ENCODE peak calls at places on chromosomes 1 and 21, in nine cellular contexts. One of them, this sample, is unnamed.

GRCh38 chr1:161702250-161702649 is 4.8 kb upstream of the FCRLA start:
- DNase-seq in left ventricle myocardium inferior: no peak
- DNase-seq in ovary: no peak
- DNase-seq in ascending aorta: no peak
- DNase-seq in psoas muscle: no peak
- DNase-seq in Peyer's patch: no peak
- DNase-seq in heart right ventricle: no peak
- DNase-seq in Panc1: no peak
- DNase-seq in fibroblast of lung: no peak
- DNase-seq in this sample: no peak

GRCh38 chr1:211517006-211517405 is 25.0 kb upstream of the RD3 start:
- DNase-seq in left ventricle myocardium inferior: no peak
- DNase-seq in ovary: no peak
- DNase-seq in ascending aorta: no peak
- DNase-seq in psoas muscle: no peak
- DNase-seq in Peyer's patch: no peak
- DNase-seq in heart right ventricle: no peak
- DNase-seq in Panc1: no peak
- DNase-seq in fibroblast of lung: no peak
- DNase-seq in this sample: no peak

GRCh38 chr21:25670726-25671125 is 31.7 kb downstream of the JAM2 start:
- DNase-seq in left ventricle myocardium inferior: no peak
- DNase-seq in ovary: no peak
- DNase-seq in ascending aorta: no peak
- DNase-seq in psoas muscle: no peak
- DNase-seq in Peyer's patch: no peak
- DNase-seq in heart right ventricle: no peak
- DNase-seq in Panc1: no peak
- DNase-seq in fibroblast of lung: peak; percentile 60
- DNase-seq in this sample: no peak

GRCh38 chr1:221217029-221217428 is 337.8 kb downstream of the HLX start:
- DNase-seq in left ventricle myocardium inferior: peak; percentile 32
- DNase-seq in ovary: no peak
- DNase-seq in ascending aorta: peak; percentile 77
- DNase-seq in psoas muscle: no peak
- DNase-seq in Peyer's patch: no peak
- DNase-seq in heart right ventricle: no peak
- DNase-seq in Panc1: no peak
- DNase-seq in fibroblast of lung: peak; percentile 9
- DNase-seq in this sample: no peak

GRCh38 chr1:173887627-173888026 is 19.4 kb downstream of the ZBTB37 start:
- DNase-seq in left ventricle myocardium inferior: no peak
- DNase-seq in ovary: no peak
- DNase-seq in ascending aorta: no peak
- DNase-seq in psoas muscle: no peak
- DNase-seq in Peyer's patch: no peak
- DNase-seq in heart right ventricle: no peak
- DNase-seq in Panc1: no peak
- DNase-seq in fibroblast of lung: no peak
- DNase-seq in this sample: no peak

GRCh38 chr1:115672224-115673009 is 30.6 kb downstream of the VANGL1 start:
- DNase-seq in left ventricle myocardium inferior: no peak
- DNase-seq in ovary: no peak
- DNase-seq in ascending aorta: no peak
- DNase-seq in psoas muscle: no peak
- DNase-seq in Peyer's patch: no peak
- DNase-seq in heart right ventricle: no peak
- DNase-seq in Panc1: no peak
- DNase-seq in fibroblast of lung: no peak
- DNase-seq in this sample: no peak

GRCh38 chr1:8027748-8028631 is 1.9 kb upstream of the ERRFI1 start:
- DNase-seq in left ventricle myocardium inferior: no peak
- DNase-seq in ovary: no peak
- DNase-seq in ascending aorta: peak; percentile 68
- DNase-seq in psoas muscle: no peak
- DNase-seq in Peyer's patch: no peak
- DNase-seq in heart right ventricle: no peak
- DNase-seq in Panc1: no peak
- DNase-seq in fibroblast of lung: peak; percentile 92
- DNase-seq in this sample: no peak

GRCh38 chr1:110233861-110234260 is 23.7 kb downstream of the KCNC4 start:
- DNase-seq in left ventricle myocardium inferior: no peak
- DNase-seq in ovary: peak; percentile 14
- DNase-seq in ascending aorta: no peak
- DNase-seq in psoas muscle: no peak
- DNase-seq in Peyer's patch: no peak
- DNase-seq in heart right ventricle: no peak
- DNase-seq in Panc1: no peak
- DNase-seq in fibroblast of lung: no peak
- DNase-seq in this sample: no peak

GRCh38 chr1:55827350-55827749 is 612.2 kb upstream of the USP24 start:
- DNase-seq in left ventricle myocardium inferior: no peak
- DNase-seq in ovary: no peak
- DNase-seq in ascending aorta: no peak
- DNase-seq in psoas muscle: no peak
- DNase-seq in Peyer's patch: no peak
- DNase-seq in heart right ventricle: no peak
- DNase-seq in Panc1: no peak
- DNase-seq in fibroblast of lung: peak; percentile 97
- DNase-seq in this sample: no peak

GRCh38 chr1:91885716-91886506 is at the start of gene TGFBR3:
- DNase-seq in left ventricle myocardium inferior: peak; percentile 94
- DNase-seq in ovary: peak; percentile 98
- DNase-seq in ascending aorta: peak; percentile 95
- DNase-seq in psoas muscle: peak; percentile 97
- DNase-seq in Peyer's patch: peak; percentile 53
- DNase-seq in heart right ventricle: peak; percentile 96
- DNase-seq in Panc1: no peak
- DNase-seq in fibroblast of lung: peak; percentile 90
- DNase-seq in this sample: peak; percentile 52

GRCh38 chr1:167940264-167940663 is 3.4 kb upstream of the MPC2 start:
- DNase-seq in left ventricle myocardium inferior: no peak
- DNase-seq in ovary: no peak
- DNase-seq in ascending aorta: no peak
- DNase-seq in psoas muscle: no peak
- DNase-seq in Peyer's patch: no peak
- DNase-seq in heart right ventricle: no peak
- DNase-seq in Panc1: no peak
- DNase-seq in fibroblast of lung: no peak
- DNase-seq in this sample: no peak

GRCh38 chr1:18739408-18739807 is 108.8 kb downstream of the PAX7 start:
- DNase-seq in left ventricle myocardium inferior: no peak
- DNase-seq in ovary: no peak
- DNase-seq in ascending aorta: no peak
- DNase-seq in psoas muscle: no peak
- DNase-seq in Peyer's patch: no peak
- DNase-seq in heart right ventricle: no peak
- DNase-seq in Panc1: no peak
- DNase-seq in fibroblast of lung: no peak
- DNase-seq in this sample: no peak

GRCh38 chr1:66294692-66295384 is 239.1 kb upstream of the SGIP1 start:
- DNase-seq in left ventricle myocardium inferior: no peak
- DNase-seq in ovary: no peak
- DNase-seq in ascending aorta: no peak
- DNase-seq in psoas muscle: no peak
- DNase-seq in Peyer's patch: no peak
- DNase-seq in heart right ventricle: no peak
- DNase-seq in Panc1: no peak
- DNase-seq in fibroblast of lung: peak; percentile 78
- DNase-seq in this sample: no peak

GRCh38 chr1:170660874-170661645 is 2.9 kb upstream of the PRRX1 start:
- DNase-seq in left ventricle myocardium inferior: no peak
- DNase-seq in ovary: peak; percentile 63
- DNase-seq in ascending aorta: no peak
- DNase-seq in psoas muscle: peak; percentile 60
- DNase-seq in Peyer's patch: no peak
- DNase-seq in heart right ventricle: peak; percentile 28
- DNase-seq in Panc1: no peak
- DNase-seq in fibroblast of lung: peak; percentile 42
- DNase-seq in this sample: no peak

GRCh38 chr1:189567890-189568289 is 909.8 kb downstream of the BRINP3 start:
- DNase-seq in left ventricle myocardium inferior: no peak
- DNase-seq in ovary: no peak
- DNase-seq in ascending aorta: no peak
- DNase-seq in psoas muscle: no peak
- DNase-seq in Peyer's patch: no peak
- DNase-seq in heart right ventricle: no peak
- DNase-seq in Panc1: no peak
- DNase-seq in fibroblast of lung: no peak
- DNase-seq in this sample: no peak

GRCh38 chr1:246067432-246068021 is 439.6 kb downstream of the SMYD3 start:
- DNase-seq in left ventricle myocardium inferior: no peak
- DNase-seq in ovary: no peak
- DNase-seq in ascending aorta: no peak
- DNase-seq in psoas muscle: no peak
- DNase-seq in Peyer's patch: no peak
- DNase-seq in heart right ventricle: no peak
- DNase-seq in Panc1: no peak
- DNase-seq in fibroblast of lung: peak; percentile 35
- DNase-seq in this sample: no peak

GRCh38 chr1:110948038-110948810 is 15.5 kb downstream of the LRIF1 start:
- DNase-seq in left ventricle myocardium inferior: no peak
- DNase-seq in ovary: no peak
- DNase-seq in ascending aorta: no peak
- DNase-seq in psoas muscle: no peak
- DNase-seq in Peyer's patch: no peak
- DNase-seq in heart right ventricle: no peak
- DNase-seq in Panc1: peak; percentile 7
- DNase-seq in fibroblast of lung: peak; percentile 45
- DNase-seq in this sample: no peak

GRCh38 chr1:831522-831921 is 92.2 kb upstream of the SAMD11 start:
- DNase-seq in left ventricle myocardium inferior: no peak
- DNase-seq in ovary: no peak
- DNase-seq in ascending aorta: no peak
- DNase-seq in psoas muscle: no peak
- DNase-seq in Peyer's patch: no peak
- DNase-seq in heart right ventricle: no peak
- DNase-seq in Panc1: no peak
- DNase-seq in fibroblast of lung: no peak
- DNase-seq in this sample: no peak

GRCh38 chr1:35557611-35558373 is at the start of gene NCDN:
- DNase-seq in left ventricle myocardium inferior: peak; percentile 98
- DNase-seq in ovary: peak; percentile 96
- DNase-seq in ascending aorta: peak; percentile 99
- DNase-seq in psoas muscle: peak; percentile 98
- DNase-seq in Peyer's patch: peak; percentile 96
- DNase-seq in heart right ventricle: peak; percentile 96
- DNase-seq in Panc1: peak; percentile 81
- DNase-seq in fibroblast of lung: peak; percentile 98
- DNase-seq in this sample: peak; percentile 92

GRCh38 chr1:35557118-35557610 is at the start of gene KIAA0319L:
- DNase-seq in left ventricle myocardium inferior: peak; percentile 90
- DNase-seq in ovary: no peak
- DNase-seq in ascending aorta: peak; percentile 94
- DNase-seq in psoas muscle: peak; percentile 94
- DNase-seq in Peyer's patch: peak; percentile 89
- DNase-seq in heart right ventricle: peak; percentile 89
- DNase-seq in Panc1: peak; percentile 71
- DNase-seq in fibroblast of lung: no peak
- DNase-seq in this sample: peak; percentile 44

GRCh38 chr1:35560256-35561225 is 2.9 kb downstream of the NCDN start:
- DNase-seq in left ventricle myocardium inferior: peak; percentile 78
- DNase-seq in ovary: peak; percentile 47
- DNase-seq in ascending aorta: no peak
- DNase-seq in psoas muscle: peak; percentile 90
- DNase-seq in Peyer's patch: no peak
- DNase-seq in heart right ventricle: peak; percentile 77
- DNase-seq in Panc1: no peak
- DNase-seq in fibroblast of lung: no peak
- DNase-seq in this sample: no peak

GRCh38 chr1:35559317-35559944 is 1.8 kb downstream of the NCDN start:
- DNase-seq in left ventricle myocardium inferior: no peak
- DNase-seq in ovary: no peak
- DNase-seq in ascending aorta: no peak
- DNase-seq in psoas muscle: peak; percentile 47
- DNase-seq in Peyer's patch: no peak
- DNase-seq in heart right ventricle: no peak
- DNase-seq in Panc1: no peak
- DNase-seq in fibroblast of lung: no peak
- DNase-seq in this sample: no peak

GRCh38 chr1:35558374-35559316 is 1.0 kb downstream of the NCDN start:
- DNase-seq in left ventricle myocardium inferior: no peak
- DNase-seq in ovary: peak; percentile 60
- DNase-seq in ascending aorta: no peak
- DNase-seq in psoas muscle: peak; percentile 55
- DNase-seq in Peyer's patch: no peak
- DNase-seq in heart right ventricle: no peak
- DNase-seq in Panc1: no peak
- DNase-seq in fibroblast of lung: no peak
- DNase-seq in this sample: no peak
- TF ChIP-seq CTCF in left ventricle myocardium inferior: no peak
- TF ChIP-seq CTCF in ovary: no peak
- TF ChIP-seq CTCF in ascending aorta: no peak
- TF ChIP-seq CTCF in psoas muscle: no peak
- TF ChIP-seq CTCF in Peyer's patch: no peak
- TF ChIP-seq CTCF in heart right ventricle: no peak
- TF ChIP-seq CTCF in Panc1: no peak
- TF ChIP-seq CTCF in fibroblast of lung: no peak
- TF ChIP-seq CTCF in this sample: no peak

GRCh38 chr1:14404847-14405246 is 193.6 kb upstream of the KAZN start:
- DNase-seq in left ventricle myocardium inferior: no peak
- DNase-seq in ovary: no peak
- DNase-seq in ascending aorta: no peak
- DNase-seq in psoas muscle: no peak
- DNase-seq in Peyer's patch: no peak
- DNase-seq in heart right ventricle: no peak
- DNase-seq in Panc1: no peak
- DNase-seq in fibroblast of lung: no peak
- DNase-seq in this sample: no peak
- H3K27ac ChIP-seq in left ventricle myocardium inferior: no peak overlapping the region
- H3K27ac ChIP-seq in ovary: no peak overlapping the region
- H3K27ac ChIP-seq in ascending aorta: no peak overlapping the region
- H3K27ac ChIP-seq in psoas muscle: no peak overlapping the region
- H3K27ac ChIP-seq in Peyer's patch: no peak overlapping the region
- H3K27ac ChIP-seq in heart right ventricle: no peak overlapping the region
- H3K27ac ChIP-seq in Panc1: no peak overlapping the region
- H3K27ac ChIP-seq in fibroblast of lung: no peak overlapping the region
- H3K27ac ChIP-seq in this sample: no peak overlapping the region

DNA sequence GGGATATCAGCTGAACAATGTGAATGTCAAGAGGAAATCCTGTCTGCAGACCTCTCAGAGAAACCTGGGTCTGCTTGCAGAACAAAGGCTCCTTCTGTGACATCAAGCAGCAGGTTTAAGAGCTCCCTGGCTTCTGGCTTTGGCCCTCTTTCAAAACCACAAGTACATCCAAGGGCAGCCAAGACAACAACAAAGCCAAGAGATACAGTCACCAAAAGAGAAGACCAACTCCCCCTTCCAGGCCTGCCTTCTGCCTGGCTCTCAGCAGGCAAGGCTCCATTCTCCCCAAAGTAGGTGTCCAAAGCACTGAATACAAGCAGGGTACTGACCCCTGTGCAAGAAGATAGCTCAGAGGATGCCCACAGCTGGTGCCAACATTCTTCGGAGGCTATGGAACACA is 11.5 kb downstream of the BCAR3 start:
- DNase-seq in left ventricle myocardium inferior: peak; percentile 30
- DNase-seq in ovary: peak; percentile 54
- DNase-seq in ascending aorta: peak; percentile 69
- DNase-seq in psoas muscle: no peak
- DNase-seq in Peyer's patch: no peak
- DNase-seq in heart right ventricle: no peak
- DNase-seq in Panc1: no peak
- DNase-seq in fibroblast of lung: peak; percentile 96
- DNase-seq in this sample: no peak
- H3K4me1 ChIP-seq in left ventricle myocardium inferior: peaks cover 100% of the 10 kb centered on the region
- H3K4me1 ChIP-seq in ovary: peaks cover 36% of the 10 kb centered on the region
- H3K4me1 ChIP-seq in ascending aorta: peaks cover 55% of the 10 kb centered on the region
- H3K4me1 ChIP-seq in psoas muscle: peaks cover 40% of the 10 kb centered on the region
- H3K4me1 ChIP-seq in Peyer's patch: peaks cover 34% of the 10 kb centered on the region
- H3K4me1 ChIP-seq in heart right ventricle: peaks cover 88% of the 10 kb centered on the region
- H3K4me1 ChIP-seq in Panc1: peaks cover 81% of the 10 kb centered on the region
- H3K4me1 ChIP-seq in fibroblast of lung: peaks cover 36% of the 10 kb centered on the region
- H3K4me1 ChIP-seq in this sample: peaks cover 67% of the 10 kb centered on the region

GRCh38 chr1:157842939-157843338 is 1.3 kb upstream of the CD5L start:
- DNase-seq in left ventricle myocardium inferior: no peak
- DNase-seq in ovary: no peak
- DNase-seq in ascending aorta: no peak
- DNase-seq in psoas muscle: no peak
- DNase-seq in Peyer's patch: no peak
- DNase-seq in heart right ventricle: no peak
- DNase-seq in Panc1: no peak
- DNase-seq in fibroblast of lung: no peak
- DNase-seq in this sample: no peak
- TF ChIP-seq CTCF in left ventricle myocardium inferior: no peak
- TF ChIP-seq CTCF in ovary: no peak
- TF ChIP-seq CTCF in ascending aorta: no peak
- TF ChIP-seq CTCF in psoas muscle: no peak
- TF ChIP-seq CTCF in Peyer's patch: no peak
- TF ChIP-seq CTCF in heart right ventricle: no peak
- TF ChIP-seq CTCF in Panc1: no peak
- TF ChIP-seq CTCF in fibroblast of lung: no peak
- TF ChIP-seq CTCF in this sample: no peak